ENCODE peak calls at places on chromosome 21, in ten cellular contexts. E is cardiac fibroblast, Q is foreskin fibroblast, X is tibial artery, O is uterus, K is neuronal stem cell, F is upper lobe of right lung, L is psoas muscle, R is body of pancreas, B is cardiac muscle cell. Z is an unnamed sample.

GRCh38 chr21:41374177-41374712 is 12.4 kb downstream of the MX2 start:
- DNase-seq in O (peak), Q (no peak), R (no peak), L (no peak), E (no peak), K (no peak), X (peak), F (no peak), B (no peak), Z (no peak)

GRCh38 chr21:18547347-18547746 is 143.8 kb upstream of the TMPRSS15 start:
- DNase-seq in F (no peak), E (no peak), R (no peak), O (no peak), Q (no peak), L (no peak), K (no peak), X (no peak), B (no peak), Z (no peak)

GRCh38 chr21:45551316-45551715 is 9.1 kb upstream of the SLC19A1 start:
- DNase-seq in B (peak), R (no peak), Q (peak), L (no peak), O (no peak), F (peak), E (peak), X (peak), K (no peak), Z (peak)

GRCh38 chr21:44398499-44398898 is 45.1 kb downstream of the TRPM2 start:
- DNase-seq in R (no peak), K (no peak), Q (no peak), B (no peak), O (no peak), F (no peak), X (no peak), L (no peak), E (no peak), Z (no peak)

GRCh38 chr21:41715649-41716321 is 51.1 kb downstream of the RIPK4 start:
- DNase-seq in R (peak), X (peak), K (no peak), F (peak), L (no peak), Q (no peak), O (no peak), E (no peak), B (no peak), Z (no peak)

GRCh38 chr21:45455321-45456013 is 50.5 kb downstream of the COL18A1 start:
- DNase-seq in K (no peak), E (peak), Q (no peak), F (no peak), R (peak), X (peak), B (peak), L (peak), O (no peak), Z (no peak)

GRCh38 chr21:46024983-46025860 is 43.7 kb downstream of the COL6A1 start:
- DNase-seq in O (no peak), K (no peak), Q (no peak), B (peak), L (no peak), E (peak), R (no peak), F (no peak), X (no peak), Z (peak)

GRCh38 chr21:42056468-42056867 is 14.6 kb upstream of the UMODL1 start:
- DNase-seq in L (no peak), B (no peak), O (no peak), Q (no peak), E (no peak), X (no peak), K (no peak), F (peak), R (peak), Z (no peak)

GRCh38 chr21:36241717-36242116 is 78.3 kb upstream of the MORC3 start:
- DNase-seq in B (no peak), F (no peak), Q (no peak), K (no peak), L (no peak), R (no peak), X (no peak), E (no peak), O (no peak), Z (no peak)

GRCh38 chr21:41612674-41613250 is 104.8 kb upstream of the TMPRSS2 start:
- DNase-seq in X (peak), B (peak), E (peak), R (peak), F (peak), L (peak), O (peak), Q (peak), K (peak), Z (peak)

GRCh38 chr21:43739648-43740435 is 20.9 kb downstream of the PDXK start:
- DNase-seq in O (no peak), B (no peak), E (no peak), Q (no peak), X (no peak), R (peak), K (no peak), F (no peak), L (no peak), Z (no peak)

GRCh38 chr21:34159617-34159883 is 86.2 kb downstream of the MRPS6 start:
- DNase-seq in Q (no peak), O (no peak), B (no peak), E (no peak), F (no peak), L (no peak), X (no peak), R (no peak), K (no peak), Z (no peak)

GRCh38 chr21:42513985-42514882 is 582 bp downstream of the SLC37A1 start:
- DNase-seq in B (peak), E (peak), F (peak), K (no peak), Q (no peak), L (peak), R (peak), O (no peak), X (peak), Z (no peak)

GRCh38 chr21:42614811-42615342 is 38.5 kb upstream of the PDE9A start:
- DNase-seq in O (peak), K (no peak), L (no peak), Q (peak), E (no peak), F (peak), B (no peak), R (peak), X (no peak), Z (no peak)

DNA sequence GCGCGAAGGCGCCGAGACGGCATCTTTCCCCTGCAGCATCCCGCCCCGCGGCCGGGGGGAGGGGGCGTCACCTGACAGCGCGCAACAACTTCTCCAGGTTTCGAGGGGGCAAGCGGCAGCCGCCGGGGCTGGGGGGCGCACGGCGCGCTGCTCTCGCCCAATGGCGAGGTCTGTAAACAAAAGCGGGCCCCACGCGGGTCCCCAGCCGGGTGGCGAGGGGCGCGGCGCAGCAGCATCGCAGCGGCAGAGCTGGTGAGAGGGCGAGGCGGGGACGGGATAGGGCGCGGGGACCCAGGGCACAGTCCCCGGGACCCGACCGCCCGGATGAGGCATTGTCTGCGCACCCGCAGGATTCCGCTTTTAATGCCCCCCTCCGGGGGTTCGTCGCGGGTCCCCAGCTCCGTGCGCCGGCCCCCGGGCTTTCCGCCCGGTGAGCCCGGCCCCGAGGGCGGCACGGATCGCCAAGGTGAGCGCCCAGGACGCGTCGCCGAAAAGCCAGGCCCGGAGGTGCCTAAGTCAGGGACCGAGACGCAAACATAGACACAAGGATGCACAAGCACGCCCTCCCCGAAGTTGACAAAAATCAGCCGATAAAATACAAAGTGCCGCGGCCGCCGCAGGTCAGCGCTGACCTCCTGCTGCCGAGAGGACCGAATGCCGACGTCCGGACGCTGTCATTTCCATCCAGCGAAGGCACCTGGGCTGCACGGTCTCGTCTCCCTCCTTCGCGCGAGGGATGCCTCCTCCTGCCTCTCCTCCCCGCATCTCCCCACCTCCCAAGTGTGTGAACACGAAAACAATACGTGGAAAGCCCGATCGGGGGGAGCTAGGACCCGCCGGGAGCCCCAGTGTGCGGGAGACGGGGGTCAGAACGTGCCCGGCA is 101.3 kb upstream of the SOD1 start:
- DNase-seq in O (no peak), Q (no peak), L (peak), B (peak), X (no peak), K (peak), R (peak), F (peak), E (no peak), Z (no peak)
- H3K4me3 ChIP-seq in O (peak), Q (peak), L (peak), B (peak), X (peak), K (peak), R (no peak), F (peak), E (peak), Z (peak)

GRCh38 chr21:29075706-29076447 is 2.4 kb upstream of the CCT8 start:
- DNase-seq in F (no peak), B (no peak), Q (no peak), E (no peak), R (no peak), X (no peak), K (no peak), O (no peak), L (no peak), Z (no peak)
- H3K4me3 ChIP-seq in F (no peak), B (no peak), Q (no peak), E (no peak), R (no peak), X (no peak), K (no peak), O (no peak), L (no peak), Z (no peak)

GRCh38 chr21:28979092-28979491 is 13.6 kb downstream of the LTN1 start:
- DNase-seq in B (no peak), F (no peak), E (no peak), K (no peak), X (no peak), Q (no peak), L (no peak), O (no peak), R (no peak), Z (no peak)
- H3K4me3 ChIP-seq in B (no peak), F (no peak), E (no peak), K (no peak), X (no peak), Q (no peak), L (no peak), O (no peak), R (no peak), Z (no peak)

GRCh38 chr21:38721055-38721454 is 84.7 kb upstream of the ETS2 start:
- DNase-seq in K (no peak), L (no peak), F (no peak), R (no peak), Q (no peak), B (no peak), X (no peak), O (no peak), E (no peak), Z (no peak)

GRCh38 chr21:38726482-38726881 is 79.2 kb upstream of the ETS2 start:
- DNase-seq in B (no peak), E (no peak), O (no peak), X (no peak), K (no peak), R (no peak), F (no peak), L (no peak), Q (no peak), Z (no peak)

GRCh38 chr21:38729745-38730401 is 75.9 kb upstream of the ETS2 start:
- DNase-seq in O (no peak), B (no peak), F (no peak), R (no peak), L (no peak), X (no peak), E (peak), K (no peak), Q (no peak), Z (no peak)

GRCh38 chr21:38721983-38722382 is 83.7 kb upstream of the ETS2 start:
- DNase-seq in F (no peak), K (no peak), Q (no peak), O (no peak), R (no peak), B (peak), E (peak), L (no peak), X (no peak), Z (no peak)

GRCh38 chr21:38725196-38726157 is 80.3 kb upstream of the ETS2 start:
- DNase-seq in R (no peak), X (no peak), Q (no peak), B (no peak), O (no peak), F (no peak), E (no peak), L (no peak), K (no peak), Z (no peak)
- H3K4me3 ChIP-seq in R (no peak), X (no peak), Q (no peak), B (no peak), O (no peak), F (no peak), E (no peak), L (no peak), K (no peak), Z (no peak)